ENCODE peak calls at places on chromosomes 1 and 21, in ten cellular contexts. Q is IMR-90; E is activated T-cell treated with anti-CD3 and anti-CD28 coated beads, Interleukin-2, amount 50 U/mL, for 72 hours; O is RWPE1; W is aorta; A is NCI-H2029 treated with DMSO at 0.1 percent for 48 hours; Z is activated naive CD4-positive, alpha-beta T cell treated with anti-CD3 and anti-CD28 coated beads, Interleukin-2, amount 10 ng/mL, durations not matched to agents 7 days and 5 days; M is AG08396; G is fibroblast of mammary gland; L is Right ventricle myocardium superior. K is an unnamed sample.

GRCh38 chr1:220487297-220487820 is 40.6 kb upstream of the MARK1 start:
- DNase-seq in M (no peak), O (peak; percentile 59), G (peak; percentile 68), E (peak; percentile 2), L (no peak), Q (peak; percentile 20), W (no peak), Z (peak; percentile 23), A (peak; percentile 84), K (peak; percentile 88)

GRCh38 chr1:30919025-30919881 is 10.7 kb upstream of the SDC3 start:
- DNase-seq in M (peak; percentile 29), A (no peak), W (no peak), Z (no peak), G (peak; percentile 79), Q (peak; percentile 81), O (no peak), L (no peak), E (no peak), K (peak; percentile 33)

GRCh38 chr1:204591473-204592090 is 75.4 kb downstream of the MDM4 start:
- DNase-seq in L (no peak), G (peak; percentile 63), W (no peak), E (no peak), M (peak; percentile 56), Z (no peak), A (no peak), O (peak; percentile 94), Q (peak; percentile 76), K (no peak)

GRCh38 chr1:182330303-182330702 is 61.3 kb downstream of the GLUL start:
- DNase-seq in E (no peak), O (no peak), L (peak; percentile 44), W (no peak), Z (no peak), Q (no peak), G (peak; percentile 58), A (no peak), M (no peak), K (no peak)

GRCh38 chr21:44512496-44513388 is 27.3 kb downstream of the KRTAP10-1 start:
- DNase-seq in M (no peak), O (no peak), A (no peak), E (no peak), G (no peak), Z (no peak), Q (no peak), W (no peak), L (peak; percentile 30), K (no peak)

GRCh38 chr1:3620708-3621107 is 4.1 kb upstream of the TPRG1L start:
- DNase-seq in G (no peak), L (no peak), M (no peak), Z (no peak), E (no peak), A (no peak), Q (no peak), W (no peak), O (no peak), K (no peak)

GRCh38 chr1:26780344-26780957 is 7.3 kb upstream of the PIGV start:
- DNase-seq in W (no peak), Q (no peak), M (no peak), Z (no peak), O (no peak), A (no peak), L (no peak), E (no peak), G (peak; percentile 31), K (no peak)

GRCh38 chr1:90821152-90821792 is 104.2 kb upstream of the BARHL2 start:
- DNase-seq in Z (no peak), O (peak; percentile 62), A (no peak), E (no peak), M (no peak), G (peak; percentile 38), W (no peak), L (no peak), Q (no peak), K (no peak)

GRCh38 chr1:162367073-162367472 is 9.6 kb downstream of the SPATA46 start:
- DNase-seq in L (peak; percentile 48), E (no peak), G (no peak), A (no peak), W (no peak), Z (no peak), O (peak; percentile 34), Q (no peak), M (no peak), K (no peak)

GRCh38 chr1:221839794-221840395 is 98.0 kb upstream of the DUSP10 start:
- DNase-seq in G (peak; percentile 94), L (peak; percentile 81), O (peak; percentile 98), W (peak; percentile 84), E (peak; percentile 86), A (no peak), Z (peak; percentile 59), Q (peak; percentile 44), M (no peak), K (peak; percentile 86)

GRCh38 chr1:206470692-206471414 is 577 bp downstream of the IKBKE start:
- DNase-seq in A (peak; percentile 48), O (peak; percentile 60), M (peak; percentile 71), G (peak; percentile 84), Q (peak; percentile 90), Z (peak; percentile 77), E (peak; percentile 75), L (peak; percentile 41), W (peak; percentile 76), K (peak; percentile 35)

GRCh38 chr1:50105430-50105829 is 3.3 kb upstream of the ELAVL4 start:
- DNase-seq in L (no peak), Z (no peak), W (no peak), O (no peak), E (no peak), A (no peak), Q (no peak), M (no peak), G (no peak), K (no peak)

GRCh38 chr1:94317790-94318188 is 80.4 kb upstream of the ARHGAP29 start:
- DNase-seq in Q (no peak), W (no peak), A (no peak), G (no peak), E (no peak), Z (no peak), M (no peak), O (no peak), L (no peak), K (no peak)

GRCh38 chr21:32687946-32688345 is 39.9 kb downstream of the SYNJ1 start:
- DNase-seq in A (no peak), W (no peak), G (peak; percentile 1), Z (no peak), Q (no peak), O (peak; percentile 4), L (no peak), M (no peak), E (no peak), K (peak; percentile 74)

GRCh38 chr1:167198518-167199133 is 22.1 kb upstream of the POU2F1 start:
- DNase-seq in M (no peak), L (no peak), Z (no peak), G (no peak), W (no peak), Q (no peak), E (no peak), A (no peak), O (no peak), K (no peak)

K was measured in lung microvascular endothelial cell.